ENCODE peak calls at places on chromosomes 12 and 14, in nine cellular contexts. Y is Karpas-422, N is breast epithelium, J is IMR-90, U is psoas muscle, Q is HCT116, K is uterus, T is prostate gland, X is MM.1S. M is an unnamed sample.

GRCh38 chr12:69511870-69512269 is 41.7 kb downstream of the FRS2 start:
- DNase-seq in Y (no peak), X (no peak), Q (no peak), J (no peak), T (peak; percentile 13), N (no peak), K (no peak), U (no peak), M (no peak)

GRCh38 chr12:112117685-112118084 is 7.7 kb upstream of the TRAFD1 start:
- DNase-seq in J (no peak), K (no peak), Q (no peak), N (peak; percentile 21), U (no peak), T (no peak), X (no peak), Y (no peak), M (no peak)

GRCh38 chr12:27015730-27016076 is 1.5 kb upstream of the TM7SF3 start:
- DNase-seq in Q (peak; percentile 56), T (no peak), Y (peak; percentile 84), J (peak; percentile 56), U (no peak), N (no peak), X (peak; percentile 59), K (no peak), M (peak; percentile 80)

GRCh38 chr12:108854055-108854452 is 3.3 kb downstream of the SSH1 start:
- DNase-seq in J (peak; percentile 95), U (no peak), X (no peak), T (no peak), K (peak; percentile 76), Y (no peak), N (no peak), Q (no peak), M (peak; percentile 90)

GRCh38 chr12:3564411-3564810 is 73.4 kb downstream of the PRMT8 start:
- DNase-seq in X (no peak), Q (no peak), J (no peak), Y (no peak), N (no peak), U (no peak), T (no peak), K (no peak), M (no peak)

GRCh38 chr12:3704512-3705348 is 48.2 kb downstream of the CRACR2A start:
- DNase-seq in T (no peak), J (peak; percentile 10), U (no peak), Q (no peak), K (no peak), X (peak; percentile 29), N (no peak), Y (no peak), M (peak; percentile 18)

GRCh38 chr14:72736348-72736747 is 157.6 kb downstream of the DPF3 start:
- DNase-seq in J (peak; percentile 83), Y (peak; percentile 49), X (no peak), N (no peak), U (no peak), K (no peak), T (no peak), Q (no peak), M (peak; percentile 42)

GRCh38 chr14:47189911-47190503 is 485.4 kb downstream of the MDGA2 start:
- DNase-seq in X (no peak), Q (no peak), J (no peak), N (no peak), T (no peak), Y (no peak), U (no peak), K (no peak), M (no peak)

GRCh38 chr12:110330544-110330943 is 49.5 kb downstream of the ATP2A2 start:
- DNase-seq in T (no peak), N (no peak), Y (no peak), U (no peak), Q (no peak), J (peak; percentile 48), X (no peak), K (no peak), M (peak; percentile 60)

GRCh38 chr12:110335481-110336045 is 54.5 kb downstream of the ATP2A2 start:
- DNase-seq in U (no peak), J (no peak), X (no peak), T (no peak), Y (no peak), K (no peak), Q (no peak), N (no peak), M (no peak)

GRCh38 chr12:110330124-110330523 is 49.1 kb downstream of the ATP2A2 start:
- DNase-seq in Y (no peak), X (no peak), T (no peak), U (no peak), K (no peak), N (no peak), J (no peak), Q (no peak), M (no peak)

GRCh38 chr12:110329710-110330109 is 48.7 kb downstream of the ATP2A2 start:
- DNase-seq in K (no peak), N (no peak), Q (no peak), J (no peak), Y (no peak), T (no peak), X (no peak), U (no peak), M (no peak)

DNA sequence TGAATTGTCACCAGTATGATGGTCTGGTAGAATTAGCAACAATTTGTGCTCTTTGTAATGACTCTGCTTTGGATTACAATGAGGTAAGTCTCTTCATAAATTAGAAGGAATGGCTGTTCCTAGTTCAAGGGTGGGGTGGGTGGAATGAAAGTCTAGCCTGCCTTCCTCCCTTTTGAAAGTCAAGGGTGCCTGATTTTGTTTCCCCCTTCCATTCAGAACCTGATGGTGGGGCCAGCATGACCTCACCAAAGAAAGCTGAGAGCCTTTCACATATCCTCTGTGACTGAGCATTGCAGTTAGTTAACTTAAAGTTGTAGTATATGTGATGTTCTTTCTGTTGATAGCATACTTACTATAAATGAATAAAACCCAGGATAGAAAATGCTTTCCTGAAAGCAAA is 52.2 kb downstream of the ATP2A2 start:
- DNase-seq in K (no peak), U (no peak), Y (no peak), Q (no peak), T (no peak), N (no peak), X (no peak), J (no peak), M (no peak)
- H3K36me3 ChIP-seq in K (no peaks in the 10 kb centered on the region), U (peaks cover 99% of the 10 kb centered on the region), Y (peaks cover 82% of the 10 kb centered on the region), Q (peaks cover 50% of the 10 kb centered on the region), T (peaks cover 40% of the 10 kb centered on the region), N (peaks cover 3% of the 10 kb centered on the region), X (no peaks in the 10 kb centered on the region), J (peaks cover 66% of the 10 kb centered on the region), M (peaks cover 94% of the 10 kb centered on the region)

GRCh38 chr12:6961278-6961694 is 9.2 kb downstream of the PHB2 start:
- DNase-seq in Y (peak; percentile 75), T (peak; percentile 58), N (peak; percentile 77), U (peak; percentile 86), X (peak; percentile 6), J (no peak), Q (no peak), K (peak; percentile 84), M (no peak)

GRCh38 chr12:6962285-6963015 is 8.0 kb downstream of the PHB2 start:
- DNase-seq in Q (no peak), N (no peak), K (no peak), X (peak; percentile 3), U (no peak), T (peak; percentile 51), J (no peak), Y (peak; percentile 76), M (no peak)

GRCh38 chr12:6963016-6963731 is 7.3 kb downstream of the PHB2 start:
- DNase-seq in T (peak; percentile 92), Y (peak; percentile 72), U (peak; percentile 66), K (no peak), X (no peak), Q (peak; percentile 89), N (peak; percentile 92), J (no peak), M (no peak)

GRCh38 chr12:6960291-6961277 is 9.4 kb downstream of the PTPN6 start:
- DNase-seq in J (peak; percentile 38), N (no peak), X (peak; percentile 78), K (no peak), T (no peak), U (peak; percentile 46), Y (no peak), Q (no peak), M (no peak)

DNA sequence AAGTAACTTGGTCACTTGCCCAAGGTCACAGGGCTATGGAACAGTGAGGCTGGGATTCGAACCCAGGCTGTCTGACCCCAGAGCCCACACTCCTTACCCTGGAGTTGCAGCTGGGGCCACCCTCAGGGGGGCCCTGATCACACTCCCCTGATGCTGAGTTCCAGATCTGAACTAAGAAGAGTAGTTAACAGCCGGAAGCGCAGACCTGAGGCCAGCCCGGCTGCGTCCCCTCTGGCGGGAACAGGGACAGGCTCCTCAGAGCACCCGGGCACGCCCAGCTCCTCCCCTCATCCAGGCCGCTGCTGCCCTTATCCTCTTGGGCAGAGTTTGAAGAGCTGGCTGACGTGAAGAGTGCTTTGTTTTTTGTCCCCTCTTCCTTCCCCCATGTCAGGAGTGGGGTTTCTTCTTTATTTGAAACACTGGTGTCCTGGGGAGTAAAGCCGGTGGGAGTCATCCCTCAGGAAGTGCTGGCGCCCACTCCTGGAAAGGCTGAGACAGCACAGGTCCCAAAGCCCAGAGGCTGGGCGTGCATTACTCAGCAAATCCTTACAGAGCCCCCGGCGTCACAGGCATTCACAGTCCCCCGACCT is 8.7 kb downstream of the PHB2 start:
- DNase-seq in J (peak; percentile 77), K (peak; percentile 73), U (peak; percentile 81), T (peak; percentile 60), X (peak; percentile 46), Q (peak; percentile 73), N (peak; percentile 55), Y (peak; percentile 90), M (peak; percentile 78)
- H3K4me3 ChIP-seq in J (no peak overlapping the region), K (peak overlapping the region; percentile 28), U (peak overlapping the region; percentile 13), T (peak overlapping the region; percentile 53), X (no peak overlapping the region), Q (peak overlapping the region; percentile 99), N (peak overlapping the region; percentile 76), Y (no peak overlapping the region), M (peak overlapping the region; percentile 59)

GRCh38 chr14:91286530-91286937 is 42.0 kb upstream of the GPR68 start:
- DNase-seq in K (peak; percentile 74), Q (peak; percentile 49), N (peak; percentile 65), J (peak; percentile 62), U (peak; percentile 76), Y (peak; percentile 92), T (peak; percentile 75), X (peak; percentile 54), M (peak; percentile 89)
- H3K36me3 ChIP-seq in K (no peaks in the 10 kb centered on the region), Q (no peaks in the 10 kb centered on the region), N (no peaks in the 10 kb centered on the region), J (no peaks in the 10 kb centered on the region), U (peaks cover 4% of the 10 kb centered on the region), Y (peaks cover 27% of the 10 kb centered on the region), T (no peaks in the 10 kb centered on the region), X (no peaks in the 10 kb centered on the region), M (no peaks in the 10 kb centered on the region)

GRCh38 chr12:25495336-25496097 is 57.6 kb downstream of the LMNTD1 start:
- DNase-seq in T (no peak), J (peak; percentile 89), Y (no peak), N (no peak), U (no peak), Q (no peak), K (no peak), X (no peak), M (peak; percentile 77)

GRCh38 chr12:25497021-25497420 is 56.1 kb downstream of the LMNTD1 start:
- DNase-seq in T (no peak), X (no peak), Q (no peak), U (no peak), Y (no peak), J (no peak), N (no peak), K (no peak), M (no peak)

GRCh38 chr12:25496098-25496587 is 56.9 kb downstream of the LMNTD1 start:
- DNase-seq in N (no peak), X (no peak), U (no peak), K (no peak), Y (no peak), T (no peak), J (peak; percentile 38), Q (no peak), M (peak; percentile 66)

GRCh38 chr12:25491396-25491948 is 61.6 kb downstream of the LMNTD1 start:
- DNase-seq in Y (peak; percentile 11), T (no peak), Q (no peak), K (no peak), J (no peak), N (no peak), U (no peak), X (no peak), M (no peak)

GRCh38 chr12:25493682-25494081 is 59.4 kb downstream of the LMNTD1 start:
- DNase-seq in K (no peak), Q (no peak), N (no peak), T (no peak), Y (no peak), U (no peak), X (no peak), J (no peak), M (no peak)
- H3K4me3 ChIP-seq in K (no peak overlapping the region), Q (no peak overlapping the region), N (no peak overlapping the region), T (no peak overlapping the region), Y (no peak overlapping the region), U (no peak overlapping the region), X (no peak overlapping the region), J (no peak overlapping the region), M (no peak overlapping the region)

M was measured in adipocyte.